ENCODE peak calls at places on chromosome 12, in nine cellular contexts. S is CD8-positive, alpha-beta T cell; B is endothelial cell; N is astrocyte of the cerebellum; E is cardiac muscle cell; Q is GM20000; Y is HFFc6; G is D721Med; X is glutamatergic neuron. F is an unnamed sample.

GRCh38 chr12:124684496-124684895 is 117.1 kb upstream of the NCOR2 start:
- DNase-seq in G (no peak), N (no peak), X (no peak), S (no peak), Y (no peak), E (no peak), Q (no peak), B (no peak), F (no peak)

GRCh38 chr12:80419660-80420059 is 24.4 kb upstream of the PTPRQ start:
- DNase-seq in G (no peak), E (peak), Y (no peak), X (no peak), S (no peak), Q (no peak), B (no peak), N (no peak), F (no peak)

GRCh38 chr12:24398605-24399004 is 449.1 kb upstream of the SOX5 start:
- DNase-seq in G (no peak), E (no peak), N (no peak), Q (no peak), Y (no peak), S (no peak), X (no peak), B (no peak), F (no peak)

GRCh38 chr12:111886662-111887545 is 44.9 kb downstream of the MAPKAPK5 start:
- DNase-seq in N (no peak), X (no peak), B (no peak), E (no peak), S (no peak), Y (no peak), Q (no peak), G (no peak), F (no peak)

GRCh38 chr12:13209279-13210021 is 12.9 kb downstream of the EMP1 start:
- DNase-seq in Y (no peak), S (no peak), X (no peak), G (no peak), E (peak), N (no peak), Q (no peak), B (no peak), F (no peak)

GRCh38 chr12:25566550-25566949 is 13.5 kb upstream of the LMNTD1 start:
- DNase-seq in X (no peak), Y (no peak), G (no peak), N (no peak), S (no peak), E (no peak), B (no peak), Q (no peak), F (no peak)

GRCh38 chr12:16281157-16281556 is 3.7 kb upstream of the SLC15A5 start:
- DNase-seq in S (no peak), X (no peak), N (no peak), B (no peak), E (peak), G (no peak), Y (peak), Q (no peak), F (no peak)

GRCh38 chr12:49416892-49417291 is 49.6 kb downstream of the SPATS2 start:
- DNase-seq in E (no peak), N (no peak), Y (no peak), S (no peak), G (no peak), B (no peak), Q (no peak), X (no peak), F (no peak)

GRCh38 chr12:115253049-115253448 is 569.1 kb upstream of the TBX3 start:
- DNase-seq in Y (no peak), X (no peak), N (no peak), Q (no peak), B (no peak), G (no peak), E (no peak), S (no peak), F (no peak)

GRCh38 chr12:132881853-132882252 is 5.6 kb downstream of the CHFR start:
- DNase-seq in E (no peak), N (no peak), B (no peak), S (no peak), Y (peak), Q (no peak), G (no peak), X (no peak), F (no peak)

GRCh38 chr12:109753054-109753401 is 39.4 kb downstream of the FAM222A start:
- DNase-seq in Y (no peak), G (no peak), B (no peak), S (no peak), Q (no peak), E (no peak), N (no peak), X (peak), F (peak)

GRCh38 chr12:65663648-65664047 is 160.6 kb upstream of the HMGA2 start:
- DNase-seq in S (no peak), B (no peak), N (no peak), G (no peak), X (no peak), Q (no peak), Y (no peak), E (no peak), F (no peak)

GRCh38 chr12:49909826-49910225 is 6.1 kb upstream of the FAIM2 start:
- DNase-seq in G (no peak), Q (no peak), Y (no peak), S (no peak), X (no peak), N (no peak), B (no peak), E (peak), F (peak)

GRCh38 chr12:120224304-120225199 is 23.6 kb upstream of the RPLP0 start:
- DNase-seq in Y (no peak), Q (no peak), E (no peak), B (no peak), S (no peak), X (no peak), N (no peak), G (no peak), F (no peak)

GRCh38 chr12:56628671-56629458 is 1.3 kb downstream of the BAZ2A start:
- DNase-seq in E (peak), B (peak), X (peak), S (peak), G (no peak), Y (peak), Q (peak), N (no peak), F (peak)

GRCh38 chr12:128914908-128915563 is 61.8 kb downstream of the GLT1D1 start:
- DNase-seq in X (no peak), G (no peak), N (no peak), Q (peak), B (no peak), E (no peak), Y (no peak), S (peak), F (peak)

GRCh38 chr12:57576613-57577160 is 14.3 kb upstream of the PIP4K2C start:
- DNase-seq in Q (no peak), S (no peak), Y (no peak), N (no peak), X (no peak), B (no peak), G (no peak), E (no peak), F (no peak)

GRCh38 chr12:94689002-94689645 is 38.8 kb upstream of the TMCC3 start:
- DNase-seq in Q (peak), X (no peak), S (no peak), Y (no peak), N (no peak), E (peak), G (no peak), B (no peak), F (peak)

GRCh38 chr12:104177663-104178501 is 37.7 kb upstream of the TXNRD1 start:
- DNase-seq in Y (peak), X (no peak), N (peak), S (no peak), Q (no peak), B (no peak), G (no peak), E (peak), F (no peak)

GRCh38 chr12:128827724-128828123 is 4.0 kb upstream of the SLC15A4 start:
- DNase-seq in G (no peak), B (no peak), Q (no peak), S (no peak), X (no peak), N (no peak), Y (no peak), E (no peak), F (no peak)

GRCh38 chr12:127063339-127064090 is 1203.5 kb upstream of the TMEM132C start:
- DNase-seq in S (no peak), G (no peak), N (no peak), X (no peak), Y (no peak), B (no peak), E (no peak), Q (no peak), F (no peak)

GRCh38 chr12:68595246-68595645 is 15.5 kb upstream of the RAP1B start:
- DNase-seq in N (no peak), B (no peak), E (no peak), X (no peak), S (no peak), G (no peak), Q (no peak), Y (no peak), F (no peak)
- TF ChIP-seq CTCF in N (no peak), B (no peak), E (no peak), X (no peak), S (no peak), G (no peak), Q (no peak), Y (no peak), F (no peak)

GRCh38 chr12:89525002-89525823 is 617 bp upstream of the GALNT4 start:
- DNase-seq in B (peak), S (peak), E (no peak), X (peak), N (no peak), Q (peak), Y (no peak), G (no peak), F (peak)
- TF ChIP-seq CTCF in B (peak), S (no peak), E (peak), X (no peak), N (no peak), Q (no peak), Y (peak), G (no peak), F (peak)

DNA sequence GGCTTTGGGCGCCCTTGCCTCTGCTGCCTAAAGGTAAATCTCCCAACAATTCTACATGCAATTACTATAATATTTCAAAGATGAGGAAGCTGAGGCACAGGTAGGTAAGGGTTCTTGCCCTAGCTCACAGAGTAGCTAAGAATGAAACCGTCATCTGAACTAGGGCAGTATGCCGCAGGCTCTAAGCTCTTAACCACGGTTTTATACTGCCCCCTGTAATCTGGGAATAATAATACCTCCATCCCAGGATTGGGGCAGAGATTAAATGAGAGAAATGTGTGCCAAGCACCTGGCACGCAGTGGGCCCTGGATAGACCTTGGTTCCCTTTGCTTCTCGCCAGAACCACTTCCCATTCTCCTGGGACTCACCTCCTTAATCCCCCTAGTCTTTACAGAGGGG is 1.5 kb upstream of the HRK start:
- DNase-seq in G (peak), S (no peak), E (peak), N (peak), Y (peak), B (no peak), X (no peak), Q (peak), F (no peak)
- TF ChIP-seq CTCF in G (peak), S (no peak), E (peak), N (no peak), Y (peak), B (no peak), X (no peak), Q (no peak), F (no peak)

GRCh38 chr12:81991868-81992267 is 232.7 kb upstream of the PPFIA2 start:
- DNase-seq in Q (no peak), N (no peak), Y (no peak), E (no peak), S (no peak), X (no peak), B (no peak), G (no peak), F (no peak)

GRCh38 chr12:81987351-81987750 is 228.2 kb upstream of the PPFIA2 start:
- DNase-seq in G (no peak), E (no peak), Q (no peak), X (no peak), Y (no peak), S (no peak), B (no peak), N (no peak), F (no peak)

GRCh38 chr12:81992461-81992860 is 233.3 kb upstream of the PPFIA2 start:
- DNase-seq in Q (no peak), E (peak), G (no peak), S (peak), Y (no peak), B (peak), N (no peak), X (peak), F (no peak)
- TF ChIP-seq CTCF in Q (no peak), E (peak), G (peak), S (no peak), Y (no peak), B (no peak), N (peak), X (no peak), F (peak)

F was measured in CD14-positive monocyte.